ENCODE peak calls at places on chromosomes 3 and 15, in eight cellular contexts. C, N, D, E, S, O, Z and G are unnamed samples.

GRCh38 chr3:40628984-40629383 is 104.2 kb downstream of the ZNF621 start:
- DNase-seq in S (no peak), O (no peak), C (no peak), E (no peak), N (no peak), D (no peak), Z (no peak), G (no peak)

GRCh38 chr3:52372822-52373504 is 56.8 kb downstream of the DNAH1 start:
- DNase-seq in D (no peak), S (no peak), Z (no peak), N (no peak), E (no peak), C (peak; percentile 33), O (peak; percentile 28), G (no peak)

GRCh38 chr3:15636028-15636709 is 34.6 kb downstream of the BTD start:
- DNase-seq in C (peak; percentile 84), S (peak; percentile 89), E (peak; percentile 90), D (peak; percentile 82), Z (peak; percentile 60), N (no peak), O (no peak), G (no peak)

GRCh38 chr3:183122257-183122932 is 23.1 kb upstream of the MCCC1 start:
- DNase-seq in C (peak; percentile 69), E (peak; percentile 51), N (no peak), S (no peak), D (peak; percentile 82), Z (no peak), O (no peak), G (peak; percentile 53)

GRCh38 chr3:123419850-123420292 is 29.0 kb downstream of the ADCY5 start:
- DNase-seq in N (no peak), O (no peak), E (no peak), C (no peak), Z (no peak), S (peak; percentile 29), D (no peak), G (no peak)

GRCh38 chr15:90564109-90564508 is 34.4 kb downstream of the CRTC3 start:
- DNase-seq in E (no peak), N (no peak), O (no peak), Z (no peak), S (no peak), D (no peak), C (no peak), G (no peak)

GRCh38 chr3:184748219-184749135 is 36.6 kb upstream of the MAGEF1 start:
- DNase-seq in O (no peak), D (peak; percentile 36), N (peak; percentile 44), C (peak; percentile 51), E (no peak), S (no peak), Z (peak; percentile 47), G (peak; percentile 66)

GRCh38 chr15:74133071-74133702 is 2.8 kb downstream of the ISLR2 start:
- DNase-seq in C (no peak), N (no peak), O (no peak), Z (peak; percentile 58), S (no peak), D (no peak), E (no peak), G (no peak)

GRCh38 chr15:26158176-26158575 is 295.0 kb upstream of the ATP10A start:
- DNase-seq in D (no peak), C (no peak), E (no peak), Z (no peak), S (no peak), N (no peak), O (no peak), G (no peak)

GRCh38 chr15:88938802-88939485 is 25.8 kb upstream of the MFGE8 start:
- DNase-seq in Z (no peak), C (no peak), E (no peak), O (no peak), S (no peak), N (no peak), D (no peak), G (no peak)

GRCh38 chr3:30667250-30667585 is 60.8 kb downstream of the TGFBR2 start:
- DNase-seq in Z (peak; percentile 61), D (no peak), O (no peak), S (no peak), N (no peak), C (no peak), E (no peak), G (peak; percentile 88)

GRCh38 chr3:72818092-72818721 is 30.0 kb downstream of the SHQ1 start:
- DNase-seq in N (peak; percentile 14), S (no peak), O (no peak), E (no peak), Z (no peak), D (no peak), C (peak; percentile 47), G (peak; percentile 34)

GRCh38 chr3:65432388-65433003 is 606.2 kb downstream of the MAGI1 start:
- DNase-seq in S (no peak), N (no peak), O (no peak), Z (no peak), E (no peak), D (no peak), C (no peak), G (no peak)

GRCh38 chr15:73352082-73352481 is 16.7 kb downstream of the HCN4 start:
- DNase-seq in D (no peak), O (no peak), C (peak; percentile 45), N (no peak), S (no peak), Z (no peak), E (no peak), G (no peak)

GRCh38 chr15:78431955-78432354 is 6.1 kb upstream of the IREB2 start:
- DNase-seq in E (no peak), O (no peak), C (no peak), D (no peak), N (no peak), Z (no peak), S (no peak), G (no peak)

GRCh38 chr3:69385033-69385722 is 710 bp downstream of the FRMD4B start:
- DNase-seq in N (no peak), Z (no peak), D (no peak), S (peak; percentile 47), O (peak; percentile 20), C (no peak), E (no peak), G (no peak)

GRCh38 chr3:156233875-156234274 is 113.5 kb downstream of the KCNAB1 start:
- DNase-seq in D (no peak), O (no peak), C (no peak), N (no peak), S (no peak), E (no peak), Z (no peak), G (no peak)

GRCh38 chr3:8784676-8785435 is 15.4 kb upstream of the OXTR start:
- DNase-seq in D (no peak), S (no peak), N (no peak), O (no peak), C (peak; percentile 26), Z (no peak), E (no peak), G (no peak)

GRCh38 chr3:127764301-127764700 is 58.0 kb downstream of the MGLL start:
- DNase-seq in O (no peak), S (no peak), C (no peak), E (no peak), Z (no peak), N (no peak), D (no peak), G (no peak)

GRCh38 chr3:122102191-122102935 is 47.2 kb downstream of the CD86 start:
- DNase-seq in S (no peak), E (no peak), D (no peak), N (no peak), Z (peak; percentile 77), C (no peak), O (no peak), G (no peak)

GRCh38 chr3:170278632-170279031 is 56.4 kb downstream of the PRKCI start:
- DNase-seq in S (no peak), E (no peak), C (no peak), D (no peak), O (no peak), Z (no peak), N (no peak), G (no peak)

GRCh38 chr15:75809986-75810750 is 33.1 kb upstream of the UBE2Q2 start:
- DNase-seq in E (no peak), S (peak; percentile 17), D (no peak), O (no peak), C (peak; percentile 55), N (peak; percentile 11), Z (no peak), G (peak; percentile 63)

GRCh38 chr3:37029111-37029510 is 35.8 kb downstream of the MLH1 start:
- DNase-seq in C (no peak), Z (no peak), D (no peak), O (no peak), N (no peak), E (no peak), S (no peak), G (no peak)

GRCh38 chr3:158261371-158261991 is 151.6 kb downstream of the RSRC1 start:
- DNase-seq in N (no peak), C (no peak), S (no peak), O (no peak), D (no peak), E (no peak), Z (no peak), G (no peak)

GRCh38 chr3:51503007-51503406 is 3.2 kb upstream of the DCAF1 start:
- DNase-seq in D (no peak), N (no peak), O (no peak), E (no peak), S (no peak), C (no peak), Z (no peak), G (no peak)

GRCh38 chr3:8712871-8713360 is 20.7 kb upstream of the CAV3 start:
- DNase-seq in O (no peak), Z (no peak), D (no peak), N (peak; percentile 91), E (no peak), S (peak; percentile 3), C (peak; percentile 47), G (peak; percentile 11)

GRCh38 chr3:12288466-12289129 is at the start of gene PPARG:
- DNase-seq in Z (no peak), D (no peak), O (peak; percentile 10), N (no peak), S (no peak), E (peak; percentile 45), C (peak; percentile 22), G (peak; percentile 82)

GRCh38 chr3:42410362-42410761 is at the start of gene LYZL4:
- DNase-seq in O (no peak), C (no peak), S (no peak), D (no peak), E (no peak), N (no peak), Z (no peak), G (no peak)

GRCh38 chr3:188948658-188949400 is 222.9 kb upstream of the TPRG1 start:
- DNase-seq in Z (peak; percentile 26), E (peak; percentile 92), O (no peak), N (no peak), C (peak; percentile 46), D (peak; percentile 54), S (no peak), G (peak; percentile 41)